ENCODE peak calls at places on chromosomes 1 and 21, in nine cellular contexts. Z is left ventricle myocardium inferior, B is neural progenitor cell, O is stomach, L is ascending aorta, F is brain microvascular endothelial cell, C is A549, Q is K562, J is epithelial cell of esophagus. M is an unnamed sample.

GRCh38 chr1:221487781-221488520 is 253.9 kb downstream of the DUSP10 start:
- DNase-seq in J (peak), L (no peak), B (no peak), F (peak), Q (no peak), Z (no peak), C (peak), O (no peak), M (no peak)

GRCh38 chr1:222790115-222790514 is 24.7 kb upstream of the DISP1 start:
- DNase-seq in C (no peak), J (no peak), Q (no peak), L (no peak), F (no peak), B (no peak), Z (no peak), O (no peak), M (no peak)

GRCh38 chr1:106793686-106794085 is 262.8 kb upstream of the PRMT6 start:
- DNase-seq in Q (no peak), B (no peak), L (no peak), C (no peak), F (no peak), J (no peak), O (no peak), Z (no peak), M (no peak)

GRCh38 chr1:241077386-241078147 is 279.4 kb downstream of the RGS7 start:
- DNase-seq in B (peak), J (no peak), F (no peak), L (no peak), O (no peak), Z (no peak), Q (no peak), C (no peak), M (no peak)

GRCh38 chr1:96482615-96483014 is 239.0 kb upstream of the PTBP2 start:
- DNase-seq in B (peak), Z (no peak), Q (no peak), C (no peak), O (no peak), F (no peak), J (no peak), L (no peak), M (no peak)

GRCh38 chr1:170253180-170253579 is 107.4 kb downstream of the NTMT2 start:
- DNase-seq in J (no peak), Z (no peak), F (no peak), C (no peak), L (no peak), Q (no peak), B (no peak), O (no peak), M (peak)

GRCh38 chr1:58815069-58815679 is 31.3 kb upstream of the JUN start:
- DNase-seq in C (peak), F (peak), Z (peak), J (peak), L (peak), Q (peak), O (peak), B (peak), M (peak)

GRCh38 chr1:3558036-3558726 is 53.1 kb downstream of the MEGF6 start:
- DNase-seq in J (no peak), F (no peak), C (no peak), Z (no peak), L (no peak), B (no peak), O (no peak), Q (no peak), M (no peak)

GRCh38 chr1:202802998-202803932 is 5.0 kb downstream of the KDM5B start:
- DNase-seq in C (peak), Q (peak), F (peak), J (peak), O (no peak), B (no peak), L (no peak), Z (no peak), M (no peak)

GRCh38 chr1:165215676-165216075 is 140.8 kb downstream of the LMX1A start:
- DNase-seq in C (no peak), J (peak), O (no peak), Z (no peak), F (no peak), L (no peak), Q (no peak), B (no peak), M (no peak)

GRCh38 chr1:89935235-89935634 is 59.7 kb upstream of the ZNF326 start:
- DNase-seq in J (no peak), F (no peak), B (no peak), Z (no peak), Q (no peak), O (no peak), C (no peak), L (no peak), M (no peak)

GRCh38 chr1:146051452-146051852 is 29.9 kb upstream of the HJV start:
- DNase-seq in C (no peak), O (no peak), F (no peak), Q (no peak), J (no peak), B (peak), L (no peak), Z (no peak), M (no peak)

GRCh38 chr1:44786138-44786840 is 1.7 kb downstream of the BEST4 start:
- DNase-seq in Z (peak), J (peak), Q (peak), B (peak), F (peak), O (peak), L (no peak), C (peak), M (peak)

GRCh38 chr1:64769482-64769881 is 24.6 kb downstream of the RAVER2 start:
- DNase-seq in L (no peak), J (no peak), F (no peak), C (no peak), Z (no peak), Q (no peak), B (no peak), O (no peak), M (no peak)

GRCh38 chr1:30414851-30415165 is 308.6 kb downstream of the MATN1 start:
- DNase-seq in B (no peak), F (no peak), C (no peak), Q (no peak), O (no peak), J (no peak), L (no peak), Z (no peak), M (no peak)

DNA sequence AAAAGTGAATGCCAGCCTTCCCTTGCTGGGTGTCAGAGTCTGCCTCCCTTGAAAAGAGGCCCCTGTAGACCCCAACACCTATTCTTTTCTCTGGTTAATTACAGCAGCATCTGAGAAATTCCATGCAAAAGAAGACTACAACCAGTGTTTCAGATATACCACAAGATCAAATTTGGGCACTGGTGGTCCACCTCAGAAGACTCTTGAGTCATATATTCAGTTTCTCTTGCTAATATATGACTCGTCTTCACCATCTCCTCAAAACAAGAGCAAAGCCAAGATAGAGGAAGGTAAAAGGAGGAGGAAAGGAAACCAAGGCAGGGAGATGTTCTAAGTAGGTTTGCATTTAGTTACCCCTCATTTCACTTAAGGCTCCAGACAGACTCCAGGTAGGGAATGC is 259.9 kb downstream of the ZNF648 start:
- DNase-seq in Q (no peak), F (no peak), L (no peak), C (no peak), Z (no peak), J (no peak), B (no peak), O (no peak), M (no peak)
- TF ChIP-seq CTCF in Q (no peak), F (no peak), L (no peak), C (no peak), Z (no peak), J (no peak), B (no peak), O (no peak), M (no peak)

GRCh38 chr21:46211786-46212720 is 16.5 kb downstream of the LSS start:
- DNase-seq in J (peak), O (no peak), B (no peak), Z (no peak), L (no peak), F (no peak), C (no peak), Q (no peak), M (no peak)

GRCh38 chr21:46212721-46213484 is 15.7 kb downstream of the LSS start:
- DNase-seq in C (no peak), Z (no peak), L (no peak), F (no peak), O (no peak), J (no peak), B (no peak), Q (no peak), M (no peak)

GRCh38 chr21:46214478-46215340 is 13.9 kb downstream of the LSS start:
- DNase-seq in Q (no peak), F (no peak), L (no peak), C (no peak), O (no peak), Z (no peak), B (no peak), J (no peak), M (no peak)

GRCh38 chr21:46215436-46216131 is 13.0 kb downstream of the LSS start:
- DNase-seq in L (no peak), Q (no peak), Z (no peak), J (no peak), F (no peak), O (no peak), B (no peak), C (no peak), M (no peak)

GRCh38 chr21:46213620-46214286 is 14.8 kb downstream of the LSS start:
- DNase-seq in C (no peak), Z (no peak), L (no peak), B (no peak), J (no peak), O (no peak), Q (no peak), F (no peak), M (no peak)
- H3K4me3 ChIP-seq in C (no peak), Z (no peak), L (no peak), B (no peak), J (no peak), O (no peak), Q (no peak), F (no peak), M (no peak)

GRCh38 chr1:13465515-13465914 is 48.3 kb downstream of the LRRC38 start:
- DNase-seq in Q (no peak), C (no peak), B (no peak), L (no peak), J (no peak), F (no peak), Z (no peak), O (no peak), M (no peak)

GRCh38 chr1:13469343-13469742 is 44.5 kb downstream of the LRRC38 start:
- DNase-seq in Q (peak), B (peak), O (no peak), J (peak), Z (peak), L (no peak), F (no peak), C (peak), M (peak)
- TF ChIP-seq CTCF in Q (peak), B (peak), O (no peak), J (no peak), Z (peak), L (no peak), F (no peak), C (no peak), M (peak)

DNA sequence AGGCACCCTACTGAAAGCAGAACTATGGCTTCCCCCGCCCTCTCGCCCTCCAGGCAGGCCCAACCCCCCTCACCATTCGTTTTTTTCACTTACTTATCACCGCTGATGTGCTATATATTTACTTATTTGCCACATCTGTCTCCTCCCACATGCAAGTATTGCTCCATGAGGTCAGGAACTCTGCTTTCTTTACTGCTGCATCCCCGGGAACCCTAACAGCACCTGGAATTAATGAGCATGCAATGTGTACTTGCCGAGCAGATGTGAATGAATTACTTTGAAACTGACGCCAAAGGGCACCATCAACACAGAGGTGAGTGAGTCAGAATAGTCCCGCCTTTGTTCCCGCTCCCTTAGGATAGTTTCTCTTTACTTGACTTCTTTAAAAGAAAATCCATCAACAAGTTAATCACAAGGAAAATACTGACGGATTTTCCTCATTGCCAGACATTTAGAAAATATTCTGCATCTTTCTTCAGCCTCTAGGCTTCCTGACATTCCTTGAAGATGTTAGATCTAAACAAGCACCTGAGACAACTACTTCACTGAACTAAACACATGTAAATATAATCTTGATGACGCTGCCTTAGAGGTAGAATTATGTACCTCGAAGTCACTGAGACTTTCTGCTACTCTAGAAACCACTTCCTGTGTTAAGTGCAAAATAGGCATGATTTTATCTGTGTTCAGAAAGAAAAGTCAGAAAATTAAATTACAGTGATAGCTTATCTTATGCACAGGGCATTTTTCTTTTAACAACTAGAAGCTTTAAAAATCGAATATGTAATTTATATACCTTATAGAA is 17.5 kb upstream of the RAB4A start:
- DNase-seq in L (no peak), F (no peak), Q (no peak), O (no peak), J (peak), Z (no peak), C (peak), B (peak), M (no peak)
- H3K4me3 ChIP-seq in L (no peak), F (no peak), Q (no peak), O (no peak), J (no peak), Z (no peak), C (peak), B (no peak), M (no peak)